ENCODE peak calls at places on chromosomes 11 and 22, in seven cellular contexts. D is OCI-LY7, B is endothelial cell of umbilical vein, G is A549, F is spleen, C is fibroblast of pulmonary artery, A is bronchial epithelial cell. K is an unnamed sample.

GRCh38 chr11:35047179-35047578 is 91.8 kb upstream of the CD44 start:
- DNase-seq in C (no peak), G (no peak), F (no peak), B (no peak), D (peak; percentile 50), A (no peak), K (no peak)

GRCh38 chr11:46050065-46050464 is 71.2 kb downstream of the PHF21A start:
- DNase-seq in D (no peak), F (no peak), A (peak; percentile 81), C (peak; percentile 86), G (no peak), B (no peak), K (peak; percentile 63)

GRCh38 chr22:49179175-49179574 is 648.5 kb downstream of the BRD1 start:
- DNase-seq in C (no peak), A (no peak), B (no peak), D (no peak), G (no peak), F (peak; percentile 58), K (no peak)

GRCh38 chr22:47163876-47164513 is 401.5 kb downstream of the TBC1D22A start:
- DNase-seq in F (peak; percentile 61), A (no peak), D (no peak), C (no peak), B (no peak), G (no peak), K (no peak)

GRCh38 chr11:44120169-44120568 is 24.7 kb downstream of the EXT2 start:
- DNase-seq in G (peak; percentile 39), C (no peak), A (peak; percentile 18), B (no peak), D (no peak), F (no peak), K (no peak)

GRCh38 chr11:58330861-58331260 is 28.0 kb downstream of the OR5B17 start:
- DNase-seq in B (no peak), G (no peak), C (peak; percentile 22), A (peak; percentile 4), F (no peak), D (no peak), K (peak; percentile 51)

GRCh38 chr22:49333206-49333605 is 494.5 kb downstream of the BRD1 start:
- DNase-seq in G (no peak), A (no peak), B (no peak), D (no peak), C (no peak), F (no peak), K (no peak)

GRCh38 chr22:18971321-18971751 is 35.2 kb upstream of the PRODH start:
- DNase-seq in A (no peak), B (no peak), D (no peak), G (no peak), F (no peak), C (no peak), K (no peak)

GRCh38 chr11:106442032-106442431 is 364.6 kb downstream of the AASDHPPT start:
- DNase-seq in B (no peak), F (no peak), G (no peak), C (no peak), A (no peak), D (no peak), K (no peak)

GRCh38 chr11:72430743-72431570 is 3.4 kb downstream of the CLPB start:
- DNase-seq in C (peak; percentile 73), D (peak; percentile 72), A (peak; percentile 52), G (peak; percentile 64), B (peak; percentile 52), F (no peak), K (peak; percentile 63)

GRCh38 chr11:70625051-70625450 is 226.7 kb downstream of the CTTN start:
- DNase-seq in G (no peak), D (no peak), F (no peak), A (no peak), C (no peak), B (no peak), K (no peak)

GRCh38 chr11:62770778-62771143 is 435 bp upstream of the TAF6L start:
- DNase-seq in B (no peak), F (peak; percentile 81), G (no peak), D (peak; percentile 46), C (no peak), A (no peak), K (no peak)

GRCh38 chr22:41660416-41660815 is 28.3 kb downstream of the SNU13 start:
- DNase-seq in D (no peak), G (no peak), B (no peak), A (no peak), F (no peak), C (no peak), K (no peak)

GRCh38 chr22:50481440-50482106 is at the start of gene ADM2:
- DNase-seq in C (no peak), D (peak; percentile 55), B (no peak), A (no peak), G (no peak), F (peak; percentile 93), K (no peak)

GRCh38 chr11:32891657-32892354 is 805 bp upstream of the QSER1 start:
- DNase-seq in G (no peak), F (no peak), B (peak; percentile 11), A (peak; percentile 17), D (no peak), C (peak; percentile 10), K (peak; percentile 31)

GRCh38 chr22:24404561-24405275 is 22.7 kb upstream of the ADORA2A start:
- DNase-seq in D (no peak), G (no peak), F (no peak), A (no peak), C (no peak), B (no peak), K (no peak)

GRCh38 chr11:107078375-107078774 is 60.1 kb upstream of the GUCY1A2 start:
- DNase-seq in F (no peak), A (peak; percentile 3), C (no peak), D (no peak), B (no peak), G (peak; percentile 3), K (no peak)

GRCh38 chr22:11627798-11628650 is 3900.0 kb upstream of the OR11H1 start:
- DNase-seq in A (no peak), B (no peak), D (no peak), G (no peak), C (no peak), F (peak; percentile 77), K (no peak)

DNA sequence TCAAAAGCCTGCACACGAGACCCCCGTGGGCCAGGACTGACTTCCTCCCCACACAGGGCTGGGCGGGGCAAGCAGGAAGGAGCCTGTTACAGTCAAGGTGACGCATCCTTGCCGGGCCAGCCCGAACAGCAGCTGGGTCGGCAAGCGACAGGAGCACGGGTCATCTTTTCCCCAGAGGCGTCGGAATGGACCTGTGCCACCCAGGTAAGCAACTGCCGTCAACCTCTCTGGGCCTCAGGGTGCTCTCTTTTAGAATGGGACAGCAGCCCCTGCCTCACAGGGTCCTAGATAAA is at the start of gene CYTH4:
- DNase-seq in B (peak; percentile 28), A (peak; percentile 69), C (no peak), F (peak; percentile 98), D (peak; percentile 82), G (no peak), K (no peak)
- H3K4me3 ChIP-seq in B (no peak within 1 kb of the TSS), A (no peak within 1 kb of the TSS), C (no peak within 1 kb of the TSS), F (peak within 1 kb of the TSS; percentile 65), D (peak within 1 kb of the TSS; percentile 80), G (no peak within 1 kb of the TSS), K (no peak within 1 kb of the TSS)

DNA sequence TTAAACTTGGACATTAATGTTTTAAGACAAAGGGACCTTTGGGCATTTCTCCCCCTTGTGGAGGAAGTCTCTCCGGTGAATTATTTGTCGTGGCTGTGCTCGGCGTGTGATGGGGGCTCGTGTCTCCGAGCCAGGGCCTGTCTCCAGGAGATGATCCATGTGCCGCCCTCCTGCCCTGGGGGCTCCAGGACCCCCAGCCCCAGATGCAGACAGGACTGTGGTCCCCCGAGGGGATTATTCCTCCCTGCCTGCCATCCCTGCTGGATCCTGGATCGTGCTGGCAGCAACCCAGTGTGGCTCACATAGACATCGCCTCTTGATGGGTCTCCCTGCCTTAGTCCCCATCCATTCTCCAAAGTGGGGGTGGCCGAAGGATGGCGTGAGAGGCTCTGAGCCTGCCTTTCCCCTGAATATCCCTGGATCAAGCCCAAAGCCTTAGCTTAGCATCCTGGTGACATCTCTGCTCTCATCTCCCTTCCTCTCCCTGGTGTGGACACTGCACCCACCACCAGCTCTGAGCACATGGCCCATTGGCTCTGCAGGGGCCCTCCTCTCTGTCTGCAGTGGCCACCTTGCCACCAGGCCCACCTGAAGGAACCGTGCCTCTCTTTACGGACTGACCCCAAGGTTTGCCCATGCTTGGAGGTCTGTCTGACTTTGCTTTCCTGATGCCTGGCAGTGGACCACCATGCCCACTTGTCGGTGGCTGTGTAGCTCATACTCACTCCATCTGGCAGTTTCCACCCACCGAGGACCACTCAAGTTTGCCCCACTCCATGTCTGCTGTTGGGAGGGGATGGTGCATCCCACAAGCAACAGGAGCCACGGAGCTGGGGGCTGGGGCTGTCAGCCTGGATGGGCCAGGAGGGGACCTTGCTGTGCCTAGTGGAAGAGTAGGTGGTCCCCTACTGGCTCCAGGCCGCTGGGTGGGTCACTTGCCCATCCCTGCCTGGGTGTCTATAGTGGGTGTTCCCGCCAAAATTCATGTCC is 56.7 kb downstream of the SMIM38 start:
- DNase-seq in F (no peak), B (no peak), G (no peak), C (peak; percentile 4), D (no peak), A (no peak), K (no peak)
- TF ChIP-seq CTCF in F (no peak), B (no peak), G (peak; percentile 28), C (peak; percentile 30), D (no peak), A (peak; percentile 12), K (peak; percentile 26)

DNA sequence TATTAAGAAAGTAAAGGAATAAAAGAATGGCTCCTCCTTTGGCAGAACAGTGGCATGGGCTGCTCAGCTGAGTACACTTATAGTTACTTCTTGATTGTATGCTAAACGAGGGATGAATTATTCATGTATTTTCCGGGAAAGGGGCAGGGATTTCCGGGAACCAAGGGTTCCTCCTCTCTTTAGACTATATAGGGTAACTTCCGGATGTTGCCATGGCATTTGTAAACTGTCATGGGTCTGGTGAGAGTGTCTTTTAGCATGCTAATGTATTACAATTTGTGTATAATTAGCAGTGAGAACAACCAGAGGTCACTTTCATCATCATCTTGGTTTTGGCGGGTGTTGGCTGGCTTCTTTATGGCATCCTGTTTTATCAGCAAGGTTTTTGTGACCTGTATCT is 23.6 kb upstream of the SPTY2D1 start:
- DNase-seq in A (no peak), G (no peak), C (no peak), D (no peak), B (no peak), F (no peak), K (no peak)
- H3K4me3 ChIP-seq in A (no peak overlapping the region), G (no peak overlapping the region), C (no peak overlapping the region), D (no peak overlapping the region), B (no peak overlapping the region), F (no peak overlapping the region), K (no peak overlapping the region)

GRCh38 chr11:119337581-119338317 is 2.9 kb downstream of the C1QTNF5 start:
- DNase-seq in B (peak; percentile 77), G (no peak), C (peak; percentile 50), A (no peak), F (peak; percentile 66), D (no peak), K (peak; percentile 48)

GRCh38 chr11:119336744-119337469 is 2.6 kb downstream of the RNF26 start:
- DNase-seq in F (peak; percentile 63), C (no peak), A (no peak), G (no peak), D (no peak), B (no peak), K (no peak)

GRCh38 chr11:119338946-119339580 is 1.6 kb downstream of the C1QTNF5 start:
- DNase-seq in F (peak; percentile 64), C (no peak), D (no peak), G (no peak), B (peak; percentile 49), A (no peak), K (no peak)

GRCh38 chr11:119339581-119340334 is 925 bp downstream of the C1QTNF5 start:
- DNase-seq in C (peak; percentile 64), A (no peak), F (peak; percentile 89), G (no peak), B (peak; percentile 71), D (peak; percentile 35), K (peak; percentile 46)

GRCh38 chr11:119338318-119338890 is 2.3 kb downstream of the C1QTNF5 start:
- DNase-seq in G (peak; percentile 63), C (peak; percentile 78), A (no peak), D (peak; percentile 79), B (peak; percentile 90), F (peak; percentile 88), K (peak; percentile 70)
- TF ChIP-seq CTCF in G (peak; percentile 57), C (peak; percentile 84), A (peak; percentile 79), D (peak; percentile 95), B (peak; percentile 83), F (peak; percentile 74), K (peak; percentile 80)

K was measured in fibroblast of mammary gland.